ENCODE peak calls at places on chromosome 5, in five cellular contexts. W, Q, F, S and P are unnamed samples.

GRCh38 chr5:15334551-15335302 is 165.3 kb upstream of the FBXL7 start:
- DNase-seq in S (no peak), Q (no peak), F (no peak), W (no peak), P (no peak)

GRCh38 chr5:168822745-168823281 is 243.6 kb upstream of the PANK3 start:
- DNase-seq in Q (no peak), W (no peak), S (no peak), F (no peak), P (no peak)

GRCh38 chr5:10902145-10902544 is 141.1 kb upstream of the DAP start:
- DNase-seq in S (no peak), W (no peak), Q (no peak), F (no peak), P (no peak)

GRCh38 chr5:6370580-6370979 is 7.8 kb downstream of the MED10 start:
- DNase-seq in F (no peak), W (no peak), S (no peak), Q (no peak), P (no peak)

GRCh38 chr5:33794550-33795300 is 97.1 kb downstream of the ADAMTS12 start:
- DNase-seq in S (no peak), F (no peak), W (peak), Q (no peak), P (no peak)

GRCh38 chr5:139369181-139369580 is 13.9 kb downstream of the SLC23A1 start:
- DNase-seq in Q (no peak), W (no peak), F (no peak), S (no peak), P (no peak)

GRCh38 chr5:124825250-124825982 is 79.0 kb upstream of the ZNF608 start:
- DNase-seq in Q (no peak), W (no peak), S (no peak), F (no peak), P (no peak)

GRCh38 chr5:86679529-86679928 is 61.8 kb downstream of the COX7C start:
- DNase-seq in F (peak), W (peak), Q (peak), S (peak), P (peak)

GRCh38 chr5:95817430-95817829 is 5.1 kb downstream of the GLRX start:
- DNase-seq in F (peak), S (no peak), W (peak), Q (no peak), P (peak)

GRCh38 chr5:159913048-159913447 is 3.2 kb upstream of the ADRA1B start:
- DNase-seq in W (peak), F (no peak), Q (no peak), S (no peak), P (peak)

GRCh38 chr5:66307647-66308257 is 163.7 kb downstream of the SREK1 start:
- DNase-seq in Q (peak), W (peak), S (peak), F (peak), P (peak)

GRCh38 chr5:13745508-13745907 is 199.0 kb downstream of the DNAH5 start:
- DNase-seq in F (no peak), Q (peak), W (peak), S (no peak), P (no peak)

GRCh38 chr5:151204051-151204450 is 19.8 kb downstream of the CCDC69 start:
- DNase-seq in S (no peak), W (no peak), F (no peak), Q (no peak), P (no peak)

GRCh38 chr5:38212307-38212706 is 46.1 kb upstream of the EGFLAM start:
- DNase-seq in W (no peak), F (no peak), S (no peak), Q (no peak), P (no peak)

GRCh38 chr5:175847061-175847460 is 24.3 kb upstream of the CPLX2 start:
- DNase-seq in F (no peak), Q (no peak), W (no peak), S (no peak), P (no peak)

GRCh38 chr5:68149189-68149588 is 66.4 kb upstream of the PIK3R1 start:
- DNase-seq in F (no peak), Q (no peak), W (no peak), S (no peak), P (no peak)

GRCh38 chr5:103918668-103919367 is 356.2 kb upstream of the NUDT12 start:
- DNase-seq in Q (no peak), S (no peak), W (no peak), F (peak), P (no peak)

GRCh38 chr5:96903300-96903699 is 27.0 kb downstream of the ERAP2 start:
- DNase-seq in Q (no peak), S (no peak), F (no peak), W (no peak), P (no peak)

GRCh38 chr5:14775857-14776256 is 95.7 kb downstream of the ANKH start:
- DNase-seq in S (no peak), Q (no peak), F (no peak), W (no peak), P (no peak)

GRCh38 chr5:159893020-159893695 is 23.1 kb upstream of the ADRA1B start:
- DNase-seq in S (no peak), F (no peak), Q (no peak), W (no peak), P (no peak)

GRCh38 chr5:75052461-75053285 is at the start of gene GCNT4:
- DNase-seq in S (peak), Q (peak), W (peak), F (peak), P (peak)

GRCh38 chr5:65846102-65846501 is 80.3 kb upstream of the ERBIN start:
- DNase-seq in Q (no peak), S (no peak), W (no peak), F (no peak), P (no peak)

GRCh38 chr5:156376751-156377150 is 49.8 kb downstream of the SGCD start:
- DNase-seq in W (no peak), F (no peak), S (no peak), Q (no peak), P (no peak)

GRCh38 chr5:127428748-127429147 is 88.7 kb upstream of the PRRC1 start:
- DNase-seq in Q (no peak), F (no peak), S (peak), W (no peak), P (no peak)

GRCh38 chr5:14183187-14183939 is 40.2 kb downstream of the TRIO start:
- DNase-seq in S (no peak), F (no peak), Q (no peak), W (no peak), P (no peak)

GRCh38 chr5:169416583-169417196 is 115.8 kb upstream of the SLIT3 start:
- DNase-seq in Q (no peak), S (no peak), W (peak), F (peak), P (no peak)

GRCh38 chr5:98911221-98912040 is 17.4 kb downstream of the CHD1 start:
- DNase-seq in W (peak), F (no peak), Q (no peak), S (no peak), P (no peak)

GRCh38 chr5:129379406-129379805 is 80.7 kb upstream of the ADAMTS19 start:
- DNase-seq in S (no peak), W (no peak), F (peak), Q (peak), P (no peak)

GRCh38 chr5:31213676-31214638 is 20.5 kb downstream of the CDH6 start:
- DNase-seq in Q (no peak), S (no peak), F (no peak), W (no peak), P (no peak)

GRCh38 chr5:143599474-143599873 is 196.0 kb upstream of the NR3C1 start:
- DNase-seq in W (no peak), F (no peak), Q (no peak), S (no peak), P (no peak)

GRCh38 chr5:73382412-73382795 is 66.2 kb downstream of the FOXD1 start:
- DNase-seq in W (no peak), S (no peak), Q (no peak), F (no peak), P (no peak)

GRCh38 chr5:17255471-17256016 is 38.1 kb downstream of the BASP1 start:
- DNase-seq in S (no peak), F (no peak), W (no peak), Q (peak), P (peak)

GRCh38 chr5:173055722-173055982 is 500 bp upstream of the CREBRF start:
- DNase-seq in W (no peak), F (no peak), S (no peak), Q (peak), P (no peak)

GRCh38 chr5:138601444-138601843 is 26.2 kb upstream of the HSPA9 start:
- DNase-seq in F (no peak), Q (peak), W (no peak), S (peak), P (peak)